ENCODE peak calls at places on chromosomes 6 and 20, in six cellular contexts. P, V, G, L, D and A are unnamed samples.

GRCh38 chr6:77457720-77458349 is 5.5 kb downstream of the HTR1B start:
- DNase-seq in D (peak), P (no peak), G (peak), L (peak), V (peak), A (peak)

GRCh38 chr20:62875419-62876355 is 14.1 kb upstream of the TCFL5 start:
- DNase-seq in P (peak), L (no peak), G (peak), V (peak), D (peak), A (peak)

GRCh38 chr20:33685328-33686007 is 717 bp downstream of the E2F1 start:
- DNase-seq in G (no peak), V (no peak), P (no peak), D (peak), L (no peak), A (no peak)

GRCh38 chr20:43953919-43954617 is 39.4 kb downstream of the TOX2 start:
- DNase-seq in D (peak), L (no peak), P (no peak), G (no peak), V (no peak), A (peak)

GRCh38 chr6:17877890-17878440 is 109.5 kb downstream of the KIF13A start:
- DNase-seq in L (no peak), D (no peak), P (no peak), G (no peak), V (no peak), A (no peak)

GRCh38 chr6:111032493-111033140 is 50.8 kb downstream of the RPF2 start:
- DNase-seq in G (peak), L (no peak), V (no peak), P (no peak), D (no peak), A (no peak)

GRCh38 chr6:22399693-22400092 is 102.9 kb upstream of the PRL start:
- DNase-seq in P (no peak), V (no peak), D (peak), G (no peak), L (no peak), A (no peak)

GRCh38 chr20:14633507-14633906 is 296.1 kb upstream of the FLRT3 start:
- DNase-seq in G (peak), P (no peak), D (peak), L (no peak), V (no peak), A (no peak)

GRCh38 chr6:11911535-11911934 is 100.6 kb upstream of the HIVEP1 start:
- DNase-seq in G (peak), V (no peak), D (no peak), P (no peak), L (no peak), A (peak)

GRCh38 chr6:34148864-34149810 is 3.2 kb upstream of the GRM4 start:
- DNase-seq in G (no peak), P (peak), D (no peak), L (no peak), V (peak), A (no peak)

GRCh38 chr6:119079288-119079809 is 885 bp upstream of the FAM184A start:
- DNase-seq in D (peak), G (peak), L (no peak), V (no peak), P (no peak), A (peak)

GRCh38 chr6:38350882-38351281 is 288.8 kb downstream of the BTBD9 start:
- DNase-seq in L (no peak), P (no peak), V (no peak), G (peak), D (peak), A (peak)

GRCh38 chr6:169991913-169992312 is 240.5 kb downstream of the ERMARD start:
- DNase-seq in V (peak), G (no peak), D (no peak), L (no peak), P (no peak), A (no peak)

GRCh38 chr20:63100926-63101699 is 94.3 kb upstream of the BHLHE23 start:
- DNase-seq in P (peak), D (no peak), G (no peak), L (no peak), V (peak), A (no peak)

GRCh38 chr6:10633216-10633615 is 61.2 kb downstream of the C6orf52 start:
- DNase-seq in D (peak), L (peak), G (peak), V (no peak), P (no peak), A (peak)

GRCh38 chr6:108653864-108654402 is 93.2 kb downstream of the FOXO3 start:
- DNase-seq in D (peak), G (peak), L (no peak), V (peak), P (no peak), A (no peak)

GRCh38 chr6:138682722-138683521 is 90.6 kb upstream of the CCDC28A start:
- DNase-seq in L (no peak), G (peak), V (no peak), P (no peak), D (peak), A (peak)

GRCh38 chr20:8722277-8722928 is 346.5 kb upstream of the PLCB4 start:
- DNase-seq in L (peak), D (peak), G (peak), P (no peak), V (no peak), A (peak)

GRCh38 chr20:50237349-50237748 is 46.7 kb downstream of the CEBPB start:
- DNase-seq in V (no peak), P (no peak), L (no peak), G (no peak), D (no peak), A (no peak)

GRCh38 chr6:149318581-149319286 is 1.2 kb downstream of the TAB2 start:
- DNase-seq in G (no peak), L (no peak), P (no peak), D (no peak), V (no peak), A (no peak)

GRCh38 chr20:45433316-45433715 is 17.4 kb downstream of the PIGT start:
- DNase-seq in D (peak), G (peak), L (no peak), P (peak), V (peak), A (peak)

GRCh38 chr6:105609375-105609991 is 206.6 kb upstream of the PREP start:
- DNase-seq in V (no peak), P (peak), L (peak), G (peak), D (no peak), A (peak)

GRCh38 chr6:121951918-121952379 is 447.5 kb upstream of the HSF2 start:
- DNase-seq in L (peak), D (peak), V (peak), P (no peak), G (peak), A (peak)

GRCh38 chr6:106098383-106099234 is 12.5 kb downstream of the PRDM1 start:
- DNase-seq in D (peak), G (peak), V (peak), L (no peak), P (no peak), A (peak)

GRCh38 chr6:15246217-15247211 is 645 bp downstream of the JARID2 start:
- DNase-seq in D (no peak), L (no peak), P (no peak), V (no peak), G (peak), A (no peak)

GRCh38 chr6:69875715-69876114 is 9.4 kb downstream of the COL19A1 start:
- DNase-seq in V (no peak), L (no peak), P (no peak), G (no peak), D (no peak), A (no peak)

GRCh38 chr6:19866900-19867627 is 29.9 kb downstream of the ID4 start:
- DNase-seq in V (no peak), G (peak), D (peak), P (no peak), L (peak), A (peak)

GRCh38 chr6:161138545-161139303 is 135.1 kb downstream of the AGPAT4 start:
- DNase-seq in V (no peak), D (no peak), P (no peak), G (no peak), L (no peak), A (no peak)

GRCh38 chr20:34475979-34476736 is 40.1 kb upstream of the DYNLRB1 start:
- DNase-seq in P (peak), D (peak), V (peak), G (peak), L (no peak), A (no peak)

GRCh38 chr6:125002090-125002741 is 40.0 kb downstream of the RNF217 start:
- DNase-seq in P (no peak), L (no peak), V (no peak), G (peak), D (no peak), A (no peak)

GRCh38 chr6:166936079-166936787 is 20.1 kb downstream of the RNASET2 start:
- DNase-seq in D (no peak), L (no peak), G (peak), P (peak), V (no peak), A (no peak)

GRCh38 chr6:161743526-161744196 is 469.8 kb upstream of the AGPAT4 start:
- DNase-seq in G (no peak), L (no peak), P (no peak), D (no peak), V (no peak), A (no peak)

GRCh38 chr6:43264599-43264998 is 21.3 kb downstream of the TTBK1 start:
- DNase-seq in G (no peak), L (no peak), P (peak), D (no peak), V (no peak), A (no peak)

GRCh38 chr6:43262000-43262779 is 18.9 kb downstream of the TTBK1 start:
- DNase-seq in P (peak), D (no peak), V (no peak), G (no peak), L (no peak), A (no peak)

GRCh38 chr6:43265564-43265963 is 22.3 kb downstream of the TTBK1 start:
- DNase-seq in P (no peak), G (no peak), L (no peak), D (no peak), V (no peak), A (no peak)

GRCh38 chr6:43262780-43263313 is 19.6 kb downstream of the TTBK1 start:
- DNase-seq in V (no peak), D (no peak), P (peak), G (no peak), L (no peak), A (no peak)

DNA sequence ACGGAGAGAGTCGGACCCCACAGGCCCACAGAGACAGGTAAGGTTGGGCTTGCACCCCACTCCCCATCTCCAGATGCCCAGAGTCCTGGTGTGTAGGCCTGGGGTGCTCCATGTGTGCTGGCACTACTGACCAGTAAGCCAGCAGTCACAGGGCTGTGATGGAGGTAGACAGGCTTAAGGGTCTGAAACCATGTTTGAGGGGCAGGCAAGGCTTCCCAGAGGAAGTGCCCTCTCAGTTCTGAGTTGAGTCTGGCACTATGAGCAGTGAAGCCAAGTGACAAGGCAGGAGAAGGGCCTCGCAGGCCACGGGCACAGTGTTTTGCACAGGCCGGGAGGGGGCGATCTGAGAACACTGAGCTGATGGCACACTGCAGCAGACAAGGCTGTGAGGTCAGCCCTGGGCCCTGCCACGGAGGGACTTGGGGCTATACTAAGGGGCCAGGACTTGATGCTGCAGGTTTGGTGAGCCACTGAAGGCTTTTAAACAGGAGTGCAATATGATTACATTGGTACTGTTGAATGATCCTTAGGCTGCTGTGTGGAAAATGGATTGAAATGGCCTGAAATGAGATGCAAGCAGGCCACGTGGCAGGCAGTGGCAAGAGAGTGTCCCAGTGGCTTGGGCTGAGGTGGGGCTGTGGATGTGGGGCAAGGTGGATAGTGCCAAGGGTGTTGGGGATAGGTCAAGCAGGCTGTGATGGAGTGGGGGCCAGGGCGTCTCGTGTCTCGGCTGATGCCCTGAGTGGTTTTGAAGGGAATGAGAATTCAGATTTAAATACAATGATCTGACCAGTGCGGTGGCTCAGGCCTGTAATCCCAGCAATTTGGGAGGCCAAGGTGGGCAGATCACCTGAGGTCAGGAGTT is 20.3 kb downstream of the TTBK1 start:
- DNase-seq in P (peak), L (peak), G (peak), D (peak), V (peak), A (peak)
- TF ChIP-seq CTCF in P (peak), L (peak), G (peak), D (peak), V (peak), A (peak)

GRCh38 chr20:21493049-21493448 is 20.8 kb downstream of the NKX2-2 start:
- DNase-seq in D (no peak), P (no peak), G (no peak), V (no peak), L (no peak), A (no peak)

DNA sequence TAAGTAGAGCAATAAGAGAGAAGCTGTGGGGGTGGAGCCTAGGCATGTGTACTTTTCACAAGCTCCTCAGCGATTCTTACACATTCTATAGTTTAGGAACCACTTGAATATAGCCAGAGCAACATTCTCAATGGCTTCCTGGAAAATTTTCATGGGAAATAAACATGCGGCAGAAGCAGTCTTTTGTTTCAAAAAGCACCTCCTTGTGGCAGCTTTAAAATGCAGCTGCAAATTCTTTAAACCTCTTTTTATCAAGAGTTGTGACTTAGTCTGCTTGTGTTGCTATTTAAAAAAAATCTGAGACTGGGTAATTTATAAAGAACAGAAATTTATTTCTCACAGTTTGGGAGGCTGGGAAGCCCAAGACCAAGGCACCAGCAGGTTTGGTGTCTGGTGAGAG is 23.8 kb downstream of the NKX2-2 start:
- DNase-seq in L (no peak), V (no peak), G (peak), P (no peak), D (no peak), A (peak)
- TF ChIP-seq CTCF in L (peak), V (no peak), G (peak), P (no peak), D (peak), A (peak)

GRCh38 chr6:155408231-155408630 is 47.4 kb downstream of the NOX3 start:
- DNase-seq in G (no peak), P (no peak), L (no peak), V (no peak), D (no peak), A (no peak)

GRCh38 chr6:155404937-155405336 is 50.7 kb downstream of the NOX3 start:
- DNase-seq in V (no peak), L (no peak), D (no peak), P (no peak), G (no peak), A (no peak)

GRCh38 chr6:155402656-155403304 is 52.9 kb downstream of the NOX3 start:
- DNase-seq in V (no peak), D (no peak), P (no peak), G (no peak), L (no peak), A (no peak)

GRCh38 chr6:155408981-155409380 is 46.7 kb downstream of the NOX3 start:
- DNase-seq in L (no peak), P (no peak), D (no peak), G (no peak), V (no peak), A (no peak)

DNA sequence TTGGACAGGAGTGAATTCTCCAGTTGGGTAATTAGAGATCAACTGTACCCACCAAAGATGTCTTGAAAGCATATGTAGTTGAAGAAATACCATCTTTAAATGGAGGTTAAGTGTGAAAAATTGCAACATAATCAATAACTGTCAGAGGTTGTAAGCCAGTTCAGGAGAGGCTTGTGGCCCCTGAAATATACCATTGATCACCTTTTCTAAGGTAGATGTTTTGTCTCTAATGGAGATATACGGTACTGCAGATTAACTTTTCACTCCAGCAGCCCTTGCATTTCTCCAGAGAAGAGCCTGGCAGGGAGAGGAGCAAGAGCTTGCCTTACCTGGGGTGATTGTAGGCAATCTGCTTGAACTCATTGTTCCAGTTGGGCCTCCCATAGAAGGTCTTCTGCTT is 48.8 kb downstream of the NOX3 start:
- DNase-seq in P (no peak), V (no peak), G (no peak), D (no peak), L (no peak), A (no peak)
- TF ChIP-seq CTCF in P (no peak), V (no peak), G (peak), D (no peak), L (peak), A (peak)

DNA sequence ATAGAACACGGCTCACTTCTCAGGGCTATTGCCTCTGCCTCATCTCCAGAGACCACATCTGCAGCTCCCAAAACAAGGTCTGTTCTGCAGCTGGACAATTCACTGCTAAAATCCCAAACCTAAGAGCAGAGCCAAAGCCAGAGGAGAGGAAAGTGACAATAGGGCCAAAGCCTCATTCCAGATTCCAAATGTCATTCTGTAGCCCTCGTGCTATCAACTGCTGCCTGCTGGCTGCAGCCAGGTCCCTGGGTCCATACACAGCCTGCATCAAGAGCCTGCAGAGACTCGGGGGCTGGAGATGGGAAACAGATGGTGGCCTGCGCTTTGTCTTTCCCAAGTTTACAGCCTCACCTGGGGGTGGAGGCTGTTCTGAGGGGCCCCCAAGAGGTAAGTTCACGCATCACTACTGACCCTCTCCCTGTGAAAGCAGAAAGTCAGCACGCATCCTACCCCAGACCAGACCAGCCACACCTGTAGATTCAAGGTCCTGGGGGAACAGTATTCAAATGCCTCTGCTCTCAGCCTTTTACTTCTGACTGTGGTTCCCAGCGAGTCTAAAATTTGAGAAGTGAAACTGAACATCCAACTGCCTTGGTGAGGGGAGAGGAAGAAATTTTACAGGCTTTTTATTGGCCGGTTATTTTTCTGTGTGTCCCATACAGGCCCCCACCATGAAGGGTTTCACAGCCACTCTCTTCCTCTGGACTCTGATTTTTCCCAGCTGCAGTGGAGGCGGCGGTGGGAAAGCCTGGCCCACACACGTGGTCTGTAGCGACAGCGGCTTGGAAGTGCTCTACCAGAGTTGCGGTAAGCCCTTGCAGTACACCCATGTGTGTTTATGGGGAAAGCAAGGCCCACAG is at the start of gene LY86:
- DNase-seq in D (no peak), G (no peak), V (no peak), L (no peak), P (no peak), A (no peak)
- TF ChIP-seq CTCF in D (no peak), G (no peak), V (no peak), L (no peak), P (no peak), A (no peak)